ENCODE peak calls at places on chromosomes 12 and 14, in four cellular contexts. E is effector memory CD4-positive, alpha-beta T cell; S is transverse colon; X is GM23338. O is an unnamed sample. For H3K4me1, the result is how much of the 10 kb centered on the place peaks cover.

GRCh38 chr12:19482551-19483109 is 43.3 kb downstream of the AEBP2 start:
- DNase-seq in X (peak), E (peak), S (no peak), O (peak)

GRCh38 chr12:100675432-100675831 is 101.9 kb downstream of the GAS2L3 start:
- DNase-seq in E (no peak), X (no peak), S (peak), O (no peak)

GRCh38 chr12:89448526-89448925 is 76.1 kb downstream of the GALNT4 start:
- DNase-seq in S (no peak), E (no peak), X (no peak), O (no peak)

GRCh38 chr14:72830786-72831583 is 62.9 kb downstream of the DPF3 start:
- DNase-seq in E (no peak), X (peak), S (peak), O (no peak)

GRCh38 chr12:81683881-81684280 is 75.3 kb downstream of the PPFIA2 start:
- DNase-seq in S (no peak), X (no peak), E (no peak), O (no peak)

GRCh38 chr12:3078086-3078820 is 1.1 kb downstream of the TSPAN9 start:
- DNase-seq in E (no peak), S (no peak), X (peak), O (no peak)

GRCh38 chr14:61598980-61599379 is 96.3 kb upstream of the HIF1A start:
- DNase-seq in X (no peak), S (no peak), E (no peak), O (no peak)

GRCh38 chr12:46402861-46403731 is 30.5 kb upstream of the SLC38A2 start:
- DNase-seq in S (no peak), E (no peak), X (no peak), O (no peak)

GRCh38 chr14:68495638-68496114 is 297.2 kb downstream of the ZFP36L1 start:
- DNase-seq in X (no peak), E (no peak), S (no peak), O (no peak)

GRCh38 chr12:118501489-118501888 is 125.1 kb downstream of the SUDS3 start:
- DNase-seq in E (no peak), S (no peak), X (no peak), O (no peak)

GRCh38 chr14:69342928-69343525 is 55.1 kb downstream of the ERH start:
- DNase-seq in E (no peak), S (peak), X (no peak), O (no peak)

GRCh38 chr14:64879635-64880381 is at the start of gene SPTB:
- DNase-seq in X (peak), S (peak), E (peak), O (peak)

GRCh38 chr12:103928736-103929050 is 1.5 kb upstream of the HSP90B1 start:
- DNase-seq in S (peak), X (peak), E (peak), O (no peak)

GRCh38 chr14:36510078-36510799 is 9.8 kb downstream of the NKX2-1 start:
- DNase-seq in E (no peak), S (no peak), X (peak), O (no peak)

GRCh38 chr12:32087301-32087700 is 19.3 kb upstream of the BICD1 start:
- DNase-seq in E (no peak), S (no peak), X (no peak), O (no peak)

GRCh38 chr12:93379432-93380308 is 1.9 kb downstream of the NUDT4 start:
- DNase-seq in E (no peak), X (no peak), S (no peak), O (no peak)

GRCh38 chr14:99156026-99156425 is 116.0 kb downstream of the BCL11B start:
- DNase-seq in X (no peak), E (no peak), S (no peak), O (no peak)

GRCh38 chr12:54262403-54262925 is 17.5 kb downstream of the CBX5 start:
- DNase-seq in E (no peak), S (no peak), X (peak), O (no peak)

GRCh38 chr12:54689984-54690383 is 41.8 kb upstream of the DCD start:
- DNase-seq in S (no peak), X (peak), E (no peak), O (no peak)

GRCh38 chr14:72517736-72518135 is 376.2 kb downstream of the DPF3 start:
- DNase-seq in S (no peak), X (no peak), E (no peak), O (no peak)

GRCh38 chr12:31217356-31218130 is 108.4 kb downstream of the SINHCAF start:
- DNase-seq in X (peak), S (no peak), E (no peak), O (no peak)

GRCh38 chr14:98210045-98210678 is 1061.8 kb downstream of the BCL11B start:
- DNase-seq in S (no peak), E (peak), X (no peak), O (peak)

GRCh38 chr12:53236443-53237111 is 4.6 kb upstream of the RARG start:
- DNase-seq in E (peak), X (no peak), S (no peak), O (peak)

GRCh38 chr12:71139153-71139735 is 18.6 kb downstream of the TSPAN8 start:
- DNase-seq in S (peak), E (no peak), X (no peak), O (no peak)

GRCh38 chr12:75452675-75453330 is 27.8 kb upstream of the GLIPR1 start:
- DNase-seq in X (no peak), S (no peak), E (no peak), O (no peak)

GRCh38 chr12:111100554-111100953 is 180.2 kb upstream of the MYL2 start:
- DNase-seq in S (no peak), E (no peak), X (no peak), O (no peak)

GRCh38 chr14:68978550-68978911 is 571 bp downstream of the ACTN1 start:
- DNase-seq in S (peak), X (peak), E (peak), O (peak)

GRCh38 chr12:75662501-75663159 is 151.2 kb upstream of the KRR1 start:
- DNase-seq in X (no peak), S (no peak), E (no peak), O (no peak)

GRCh38 chr14:77584809-77585208 is 31.6 kb downstream of the SPTLC2 start:
- DNase-seq in E (no peak), X (no peak), S (no peak), O (no peak)

GRCh38 chr14:23153891-23154796 is 29.3 kb downstream of the SLC7A8 start:
- DNase-seq in E (no peak), S (peak), X (peak), O (no peak)

GRCh38 chr12:6821271-6821673 is 349 bp upstream of the GPR162 start:
- DNase-seq in X (peak), E (no peak), S (peak), O (peak)

GRCh38 chr12:117044790-117045174 is 54.4 kb downstream of the TESC start:
- DNase-seq in X (no peak), S (no peak), E (no peak), O (no peak)
- H3K4me1 ChIP-seq in X (under half), S (under half), E (under half), O (under half)

DNA sequence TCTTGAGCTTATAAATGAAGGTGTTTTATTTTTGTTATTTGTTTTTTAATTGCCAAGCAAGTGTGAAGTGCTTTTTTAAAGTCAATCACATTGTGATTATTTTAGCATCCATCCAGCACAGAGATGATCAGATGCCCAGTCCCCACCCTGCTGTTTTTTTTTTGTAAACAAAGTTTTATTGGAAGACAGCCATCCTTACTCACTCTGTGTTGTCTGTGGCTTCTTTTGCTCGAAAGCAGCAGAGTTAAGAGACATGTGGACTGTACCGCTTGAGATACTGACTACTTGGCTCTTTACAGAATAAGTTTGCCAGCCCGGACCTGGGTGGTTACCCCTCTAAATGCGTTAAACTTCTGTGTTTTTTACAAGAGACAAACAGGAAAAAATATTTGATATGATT is 30.9 kb upstream of the AMN start:
- DNase-seq in X (no peak), E (no peak), S (no peak), O (no peak)
- H3K4me1 ChIP-seq in X (under half), E (under half), S (under half), O (under half)

GRCh38 chr12:62861157-62861535 is 73.8 kb downstream of the PPM1H start:
- DNase-seq in S (no peak), X (no peak), E (no peak), O (no peak)

GRCh38 chr12:62861586-62861985 is 73.4 kb downstream of the PPM1H start:
- DNase-seq in S (no peak), X (no peak), E (no peak), O (no peak)

GRCh38 chr12:62860501-62861156 is 74.3 kb downstream of the PPM1H start:
- DNase-seq in X (no peak), S (no peak), E (no peak), O (no peak)

GRCh38 chr12:62865090-62865489 is 69.9 kb downstream of the PPM1H start:
- DNase-seq in X (no peak), E (no peak), S (no peak), O (no peak)

GRCh38 chr12:62862259-62862881 is 72.6 kb downstream of the PPM1H start:
- DNase-seq in E (no peak), S (no peak), X (no peak), O (no peak)
- H3K4me1 ChIP-seq in E (under half), S (under half), X (half or more), O (under half)

DNA sequence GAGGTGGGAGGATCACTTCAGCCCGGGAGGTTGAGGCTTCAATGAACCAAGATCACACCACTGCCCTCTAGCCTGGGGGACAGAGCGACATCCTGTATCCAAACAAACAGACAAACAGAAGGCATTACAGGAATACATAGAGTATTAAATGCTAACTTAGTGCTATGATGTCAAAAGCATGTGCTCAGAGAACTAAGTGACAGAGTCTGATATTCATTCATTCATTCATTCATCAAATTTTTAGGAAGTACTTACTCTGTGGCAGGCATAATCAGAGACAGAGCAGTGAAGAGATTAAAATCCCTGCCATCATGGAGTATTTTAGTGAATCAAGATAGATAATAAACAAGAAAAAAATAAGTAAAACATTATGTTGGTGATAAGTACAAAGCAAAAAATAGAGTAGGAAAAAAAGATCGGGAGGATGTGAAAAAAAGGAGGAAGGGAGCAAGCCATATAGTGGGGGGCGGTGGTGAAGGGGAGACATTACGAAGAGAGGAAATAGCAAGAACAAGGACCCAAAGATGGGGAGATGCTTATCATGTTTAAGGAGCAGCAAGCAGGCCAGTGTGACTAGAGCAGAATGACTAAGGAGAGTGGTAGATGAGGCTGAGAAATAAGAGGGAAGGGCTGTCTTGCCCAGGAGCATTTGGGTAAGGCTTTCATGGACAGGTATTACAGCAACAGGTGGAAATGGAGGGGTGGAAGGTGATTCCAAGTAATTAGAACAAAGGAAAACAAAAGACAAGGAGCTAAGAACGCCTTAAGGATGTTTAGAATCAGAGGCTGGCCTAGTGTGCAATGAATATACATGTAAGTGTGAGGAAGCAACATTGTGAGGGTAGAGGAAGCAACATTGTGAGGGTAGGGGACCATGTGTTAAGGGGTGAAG is 2.8 kb downstream of the MAP4K5 start:
- DNase-seq in X (no peak), E (no peak), S (no peak), O (no peak)
- H3K4me1 ChIP-seq in X (under half), E (under half), S (under half), O (half or more)